ENCODE peak calls at places on chromosomes 13 and 19, in eight cellular contexts. W is GM23338, Q is right lobe of liver, U is mucosa of descending colon, Z is AG09319, L is DMS153, I is amniotic stem cell, G is DMS79 treated with DMSO at 0.1 percent for 48 hours. A is an unnamed sample.
A peak's percentile ranks its signal among the peaks of the same experiment; 100 is the strongest.

GRCh38 chr19:55253842-55254624 is 4.8 kb downstream of the PPP6R1 start:
- DNase-seq in I (no peak), Z (no peak), U (peak; percentile 78), G (peak; percentile 55), Q (no peak), L (peak; percentile 74), W (peak; percentile 28), A (peak; percentile 72)

GRCh38 chr13:105655046-105655445 is 880.4 kb downstream of the EFNB2 start:
- DNase-seq in U (no peak), Q (no peak), I (peak; percentile 30), L (no peak), W (no peak), Z (no peak), G (no peak), A (no peak)

GRCh38 chr19:2048104-2048958 is 2.7 kb downstream of the MKNK2 start:
- DNase-seq in Q (no peak), L (no peak), Z (no peak), U (peak; percentile 63), W (no peak), I (no peak), G (no peak), A (no peak)

GRCh38 chr13:61880576-61881283 is 465.1 kb upstream of the PCDH20 start:
- DNase-seq in W (peak; percentile 84), Q (no peak), Z (no peak), L (no peak), I (no peak), U (no peak), G (no peak), A (no peak)

GRCh38 chr13:40477623-40478608 is 188.5 kb downstream of the FOXO1 start:
- DNase-seq in Z (no peak), G (no peak), W (no peak), I (no peak), Q (peak; percentile 81), U (no peak), L (no peak), A (no peak)

GRCh38 chr13:50676602-50677001 is 166.9 kb downstream of the DLEU7 start:
- DNase-seq in Z (no peak), G (no peak), W (no peak), I (no peak), U (no peak), Q (no peak), L (no peak), A (no peak)

GRCh38 chr13:45807520-45808099 is 43.9 kb downstream of the SIAH3 start:
- DNase-seq in G (no peak), W (peak; percentile 74), Q (no peak), L (peak; percentile 36), Z (no peak), I (peak; percentile 1), U (no peak), A (no peak)

GRCh38 chr19:38975214-38975860 is at the start of gene FBXO17:
- DNase-seq in Q (peak; percentile 77), G (no peak), U (no peak), I (peak; percentile 15), Z (no peak), W (peak; percentile 70), L (no peak), A (peak; percentile 30)

GRCh38 chr13:29520671-29521070 is 74.8 kb downstream of the SLC7A1 start:
- DNase-seq in W (no peak), Z (peak; percentile 67), Q (no peak), I (peak; percentile 61), L (no peak), U (no peak), G (no peak), A (no peak)

GRCh38 chr19:33302175-33302973 is at the start of gene CEBPA:
- DNase-seq in L (no peak), W (peak; percentile 91), U (peak; percentile 88), G (peak; percentile 55), I (peak; percentile 50), Z (peak; percentile 32), Q (peak; percentile 93), A (peak; percentile 14)

GRCh38 chr19:46631481-46631880 is 4.5 kb downstream of the GNG8 start:
- DNase-seq in Z (no peak), L (no peak), I (no peak), G (no peak), U (no peak), Q (no peak), W (peak; percentile 34), A (no peak)

GRCh38 chr13:97544041-97544765 is 110.2 kb downstream of the RAP2A start:
- DNase-seq in U (no peak), I (no peak), Q (no peak), G (no peak), L (no peak), W (no peak), Z (no peak), A (no peak)

GRCh38 chr13:85074543-85075313 is 724.5 kb downstream of the SLITRK6 start:
- DNase-seq in U (no peak), Q (no peak), Z (no peak), W (no peak), I (no peak), L (no peak), G (no peak), A (no peak)

GRCh38 chr19:47520343-47520806 is 5.5 kb upstream of the NAPA start:
- DNase-seq in I (no peak), Q (no peak), W (no peak), L (no peak), U (no peak), G (no peak), Z (no peak), A (no peak)

GRCh38 chr19:33040994-33041827 is 23.5 kb downstream of the RHPN2 start:
- DNase-seq in W (no peak), Z (no peak), U (peak; percentile 76), Q (peak; percentile 94), I (no peak), L (peak; percentile 67), G (peak; percentile 85), A (no peak)

GRCh38 chr13:36840718-36841250 is 21.8 kb downstream of the RFXAP start:
- DNase-seq in G (no peak), W (peak; percentile 42), L (peak; percentile 19), I (no peak), Z (no peak), Q (no peak), U (no peak), A (no peak)

GRCh38 chr19:33558846-33559245 is 37.3 kb upstream of the PEPD start:
- DNase-seq in Z (no peak), L (peak; percentile 8), W (no peak), G (peak; percentile 50), Q (no peak), I (no peak), U (no peak), A (no peak)

GRCh38 chr13:53201454-53202225 is 173.0 kb downstream of the OLFM4 start:
- DNase-seq in I (no peak), W (peak; percentile 65), Z (no peak), Q (peak; percentile 42), G (no peak), U (peak; percentile 53), L (no peak), A (no peak)

GRCh38 chr13:111035861-111036260 is 79.2 kb upstream of the ARHGEF7 start:
- DNase-seq in Z (no peak), U (no peak), W (no peak), L (no peak), I (no peak), G (no peak), Q (no peak), A (no peak)

GRCh38 chr13:101415358-101416174 is 742 bp downstream of the NALCN start:
- DNase-seq in Q (no peak), G (peak; percentile 93), W (peak; percentile 17), U (no peak), Z (no peak), L (no peak), I (no peak), A (no peak)

A was measured in NCI-H510A.